ENCODE peak calls at places on chromosomes 1 and 21, in six cellular contexts. W, Y, R, Z, J and M are unnamed samples.

GRCh38 chr1:212975607-212975918 is 25.2 kb downstream of the VASH2 start:
- DNase-seq in W (no peak), Y (peak), R (no peak), Z (peak), J (no peak), M (no peak)

GRCh38 chr1:94865369-94865768 is 45.2 kb downstream of the SLC44A3 start:
- DNase-seq in W (no peak), Y (peak), R (no peak), Z (peak), J (no peak), M (no peak)

GRCh38 chr1:246284021-246284420 is 223.1 kb downstream of the SMYD3 start:
- DNase-seq in W (no peak), Y (peak), R (no peak), Z (peak), J (no peak), M (no peak)

GRCh38 chr1:204293605-204294365 is 65.9 kb downstream of the PLEKHA6 start:
- DNase-seq in W (peak), Y (peak), R (no peak), Z (peak), J (no peak), M (no peak)

GRCh38 chr1:63148825-63149645 is 173.3 kb upstream of the FOXD3 start:
- DNase-seq in W (peak), Y (peak), R (no peak), Z (peak), J (peak), M (no peak)

GRCh38 chr1:36644556-36644955 is 161.8 kb upstream of the CSF3R start:
- DNase-seq in W (no peak), Y (no peak), R (no peak), Z (no peak), J (no peak), M (no peak)

GRCh38 chr1:108560430-108561144 is 687 bp downstream of the EEIG2 start:
- DNase-seq in W (peak), Y (peak), R (peak), Z (peak), J (peak), M (peak)

GRCh38 chr1:42456754-42457089 is 379 bp downstream of the PPCS start:
- DNase-seq in W (peak), Y (peak), R (peak), Z (peak), J (no peak), M (no peak)

GRCh38 chr21:16569679-16570078 is 839.9 kb downstream of the USP25 start:
- DNase-seq in W (no peak), Y (peak), R (no peak), Z (no peak), J (no peak), M (no peak)

GRCh38 chr1:184387069-184387870 is 441 bp downstream of the C1orf21 start:
- DNase-seq in W (peak), Y (peak), R (peak), Z (no peak), J (peak), M (peak)

GRCh38 chr21:31279986-31280385 is 64.1 kb downstream of the TIAM1 start:
- DNase-seq in W (no peak), Y (peak), R (no peak), Z (no peak), J (no peak), M (no peak)

GRCh38 chr1:27109103-27109822 is 45.7 kb downstream of the SLC9A1 start:
- DNase-seq in W (no peak), Y (no peak), R (peak), Z (no peak), J (peak), M (no peak)

GRCh38 chr1:36947384-36947783 is 86.9 kb downstream of the GRIK3 start:
- DNase-seq in W (no peak), Y (no peak), R (no peak), Z (no peak), J (no peak), M (no peak)

GRCh38 chr1:41931578-41931977 is 12.9 kb upstream of the HIVEP3 start:
- DNase-seq in W (no peak), Y (no peak), R (no peak), Z (no peak), J (no peak), M (no peak)

GRCh38 chr1:110608247-110608646 is 2.1 kb upstream of the KCNA2 start:
- DNase-seq in W (no peak), Y (no peak), R (no peak), Z (no peak), J (no peak), M (no peak)

GRCh38 chr1:232626452-232626851 is 3.5 kb downstream of the SIPA1L2 start:
- DNase-seq in W (no peak), Y (peak), R (no peak), Z (no peak), J (no peak), M (no peak)

GRCh38 chr1:113048064-113048463 is 24.9 kb upstream of the LRIG2 start:
- DNase-seq in W (no peak), Y (no peak), R (peak), Z (no peak), J (no peak), M (no peak)

GRCh38 chr1:15683411-15684039 is 595 bp upstream of the PLEKHM2 start:
- DNase-seq in W (no peak), Y (no peak), R (peak), Z (no peak), J (no peak), M (no peak)

GRCh38 chr1:208235356-208235982 is 8.7 kb downstream of the PLXNA2 start:
- DNase-seq in W (no peak), Y (no peak), R (no peak), Z (no peak), J (no peak), M (no peak)

GRCh38 chr1:66930823-66931174 is 6.0 kb downstream of the MIER1 start:
- DNase-seq in W (no peak), Y (no peak), R (no peak), Z (no peak), J (no peak), M (no peak)

GRCh38 chr1:203295796-203296195 is 9.5 kb upstream of the BTG2 start:
- DNase-seq in W (no peak), Y (no peak), R (no peak), Z (no peak), J (no peak), M (no peak)

GRCh38 chr1:83028467-83028866 is 970.5 kb downstream of the TTLL7 start:
- DNase-seq in W (no peak), Y (no peak), R (no peak), Z (no peak), J (no peak), M (no peak)

GRCh38 chr1:24362982-24363614 is 43.9 kb downstream of the GRHL3 start:
- DNase-seq in W (peak), Y (peak), R (no peak), Z (peak), J (no peak), M (no peak)

GRCh38 chr1:22217811-22218460 is 75.0 kb upstream of the WNT4 start:
- DNase-seq in W (no peak), Y (no peak), R (no peak), Z (no peak), J (no peak), M (no peak)

GRCh38 chr1:97920275-97920831 is 481 bp downstream of the DPYD start:
- DNase-seq in W (no peak), Y (peak), R (no peak), Z (peak), J (peak), M (no peak)

GRCh38 chr1:167689569-167689925 is 32.2 kb upstream of the MPZL1 start:
- DNase-seq in W (no peak), Y (no peak), R (no peak), Z (no peak), J (no peak), M (no peak)

GRCh38 chr1:87410771-87411170 is 82.1 kb downstream of the LMO4 start:
- DNase-seq in W (no peak), Y (peak), R (peak), Z (peak), J (no peak), M (no peak)

GRCh38 chr1:188668083-188668482 is 1809.6 kb downstream of the BRINP3 start:
- DNase-seq in W (no peak), Y (no peak), R (no peak), Z (no peak), J (peak), M (no peak)

GRCh38 chr1:10631121-10631810 is 156.5 kb downstream of the PEX14 start:
- DNase-seq in W (no peak), Y (no peak), R (no peak), Z (no peak), J (no peak), M (no peak)

GRCh38 chr1:26785611-26786436 is 1.9 kb upstream of the PIGV start:
- DNase-seq in W (no peak), Y (peak), R (no peak), Z (peak), J (peak), M (no peak)

GRCh38 chr1:210815641-210816040 is 318.3 kb downstream of the KCNH1 start:
- DNase-seq in W (no peak), Y (no peak), R (no peak), Z (no peak), J (no peak), M (no peak)

GRCh38 chr1:21182181-21182711 is 5.5 kb upstream of the EIF4G3 start:
- DNase-seq in W (no peak), Y (peak), R (no peak), Z (no peak), J (no peak), M (no peak)

GRCh38 chr1:220577926-220578325 is 50.0 kb downstream of the MARK1 start:
- DNase-seq in W (no peak), Y (no peak), R (no peak), Z (no peak), J (no peak), M (no peak)

GRCh38 chr21:27268290-27268689 is 301.4 kb upstream of the ADAMTS5 start:
- DNase-seq in W (no peak), Y (peak), R (no peak), Z (peak), J (no peak), M (no peak)

DNA sequence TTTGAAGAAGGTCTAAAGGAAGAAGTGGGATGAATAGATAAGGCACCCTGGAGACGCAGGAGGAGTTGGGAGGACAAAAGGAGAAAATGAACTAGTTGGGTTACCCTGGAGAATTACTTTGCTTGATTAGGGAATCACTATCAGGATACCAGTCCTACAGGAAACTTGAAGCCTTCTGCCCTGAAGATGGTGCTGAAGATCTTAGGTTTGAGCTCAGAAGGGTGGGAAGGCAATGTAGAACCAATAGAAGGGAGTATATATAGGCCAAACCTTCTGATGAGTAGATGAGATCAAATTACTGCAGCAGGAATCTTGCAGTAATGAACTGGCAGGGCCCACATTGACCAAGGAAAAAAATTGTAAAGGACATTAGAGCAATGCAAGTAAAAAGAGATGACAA is 116.4 kb upstream of the CACYBP start:
- DNase-seq in W (no peak), Y (peak), R (no peak), Z (peak), J (peak), M (no peak)
- TF ChIP-seq CTCF in W (no peak), Y (peak), R (no peak), Z (peak), J (peak), M (no peak)

DNA sequence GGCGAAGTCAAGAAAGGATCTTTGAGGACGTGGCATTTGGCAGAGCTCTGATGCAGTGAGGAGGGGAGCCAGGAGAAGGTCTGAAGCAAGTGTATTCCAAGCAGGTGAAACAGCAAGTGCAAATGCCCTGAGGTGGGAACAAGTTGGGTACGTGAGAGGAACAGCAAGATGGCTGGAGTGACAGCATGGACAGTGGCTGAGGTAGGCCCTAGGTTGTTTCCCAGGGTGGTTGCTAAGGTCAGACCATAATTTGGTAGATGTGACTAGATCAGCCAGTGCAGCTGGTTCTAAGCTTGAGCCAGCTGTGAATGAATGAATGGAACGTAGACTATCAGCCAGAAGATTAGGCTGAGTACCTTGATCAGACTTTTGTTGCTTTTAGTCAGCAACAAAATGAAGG is 37.5 kb upstream of the JUN start:
- DNase-seq in W (no peak), Y (no peak), R (no peak), Z (no peak), J (no peak), M (no peak)
- TF ChIP-seq CTCF in W (no peak), Y (no peak), R (no peak), Z (no peak), J (no peak), M (no peak)

GRCh38 chr21:30194701-30195299 is 21.1 kb downstream of the CLDN8 start:
- DNase-seq in W (no peak), Y (no peak), R (no peak), Z (peak), J (peak), M (no peak)
- TF ChIP-seq CTCF in W (peak), Y (no peak), R (no peak), Z (no peak), J (peak), M (peak)

GRCh38 chr1:172269084-172269483 is 151.4 kb upstream of the C1orf105 start:
- DNase-seq in W (no peak), Y (no peak), R (no peak), Z (no peak), J (no peak), M (no peak)

GRCh38 chr1:172269644-172270043 is 150.8 kb upstream of the C1orf105 start:
- DNase-seq in W (no peak), Y (peak), R (no peak), Z (peak), J (no peak), M (no peak)

GRCh38 chr1:172273668-172274396 is 146.7 kb upstream of the C1orf105 start:
- DNase-seq in W (no peak), Y (no peak), R (no peak), Z (no peak), J (no peak), M (no peak)

GRCh38 chr1:172270605-172271004 is 149.9 kb upstream of the C1orf105 start:
- DNase-seq in W (no peak), Y (peak), R (no peak), Z (peak), J (no peak), M (no peak)

GRCh38 chr1:172272087-172272486 is 148.4 kb upstream of the C1orf105 start:
- DNase-seq in W (no peak), Y (no peak), R (no peak), Z (no peak), J (no peak), M (no peak)
- TF ChIP-seq CTCF in W (no peak), Y (no peak), R (no peak), Z (no peak), J (no peak), M (no peak)

GRCh38 chr1:32500387-32501209 is 35.7 kb downstream of the ZBTB8B start:
- DNase-seq in W (peak), Y (peak), R (peak), Z (peak), J (peak), M (peak)
- TF ChIP-seq CTCF in W (peak), Y (no peak), R (no peak), Z (no peak), J (peak), M (no peak)

DNA sequence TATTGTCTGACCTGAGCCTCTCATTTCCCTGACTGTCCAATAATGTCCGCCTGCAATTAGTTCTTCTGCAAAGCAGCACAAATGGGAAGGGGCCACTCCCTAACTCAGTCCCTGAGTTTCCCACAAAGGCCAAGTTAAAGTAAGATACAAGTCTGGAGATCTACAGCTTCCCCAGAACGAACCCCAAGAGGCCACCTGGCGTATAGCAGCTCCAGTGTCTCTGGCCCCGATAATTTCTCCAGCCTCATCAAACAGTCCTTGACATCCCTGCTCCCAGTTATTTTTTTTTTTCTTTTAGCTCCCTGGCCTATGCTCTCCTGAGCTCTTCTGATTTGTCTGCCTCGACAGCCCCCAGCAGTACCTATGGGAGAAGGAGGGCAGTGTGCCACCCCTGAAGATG is 8.1 kb upstream of the ACKR1 start:
- DNase-seq in W (no peak), Y (no peak), R (no peak), Z (no peak), J (no peak), M (no peak)
- TF ChIP-seq CTCF in W (no peak), Y (no peak), R (no peak), Z (no peak), J (peak), M (no peak)

GRCh38 chr1:9349331-9349851 is 56.7 kb downstream of the SPSB1 start:
- DNase-seq in W (no peak), Y (peak), R (no peak), Z (peak), J (no peak), M (no peak)
- TF ChIP-seq CTCF in W (no peak), Y (no peak), R (no peak), Z (no peak), J (no peak), M (no peak)